ENCODE peak calls at places on chromosomes 13 and 19, in nine cellular contexts. One of them, this sample, is unnamed.

GRCh38 chr19:47471381-47471732 is 336 bp downstream of the SLC8A2 start:
- DNase-seq in foreskin fibroblast: no peak
- DNase-seq in Right ventricle myocardium superior: no peak
- DNase-seq in left colon: no peak
- DNase-seq in stimulated activated effector memory CD8-positive, alpha-beta T cell treated with anti-CD3 and anti-CD28 coated beads, Interleukin-12 subunit alpha, Interleukin-12 subunit beta, amount 100 ng/mL, for 72 hours: no peak
- DNase-seq in NCI-H446 treated with DMSO at 0.1 percent for 48 hours: no peak
- DNase-seq in NCI-H1694: no peak
- DNase-seq in Calu3: no peak
- DNase-seq in iPS-NIHi11: no peak
- DNase-seq in this sample: no peak

GRCh38 chr19:48085077-48085476 is 25.5 kb downstream of the PLA2G4C start:
- DNase-seq in foreskin fibroblast: no peak
- DNase-seq in Right ventricle myocardium superior: no peak
- DNase-seq in left colon: peak
- DNase-seq in stimulated activated effector memory CD8-positive, alpha-beta T cell treated with anti-CD3 and anti-CD28 coated beads, Interleukin-12 subunit alpha, Interleukin-12 subunit beta, amount 100 ng/mL, for 72 hours: no peak
- DNase-seq in NCI-H446 treated with DMSO at 0.1 percent for 48 hours: no peak
- DNase-seq in NCI-H1694: no peak
- DNase-seq in Calu3: no peak
- DNase-seq in iPS-NIHi11: no peak
- DNase-seq in this sample: no peak

GRCh38 chr13:57680609-57681008 is 49.1 kb downstream of the PCDH17 start:
- DNase-seq in foreskin fibroblast: no peak
- DNase-seq in Right ventricle myocardium superior: no peak
- DNase-seq in left colon: no peak
- DNase-seq in stimulated activated effector memory CD8-positive, alpha-beta T cell treated with anti-CD3 and anti-CD28 coated beads, Interleukin-12 subunit alpha, Interleukin-12 subunit beta, amount 100 ng/mL, for 72 hours: no peak
- DNase-seq in NCI-H446 treated with DMSO at 0.1 percent for 48 hours: no peak
- DNase-seq in NCI-H1694: no peak
- DNase-seq in Calu3: no peak
- DNase-seq in iPS-NIHi11: no peak
- DNase-seq in this sample: no peak

GRCh38 chr19:1807695-1808394 is 4.2 kb downstream of the ATP8B3 start:
- DNase-seq in foreskin fibroblast: no peak
- DNase-seq in Right ventricle myocardium superior: no peak
- DNase-seq in left colon: no peak
- DNase-seq in stimulated activated effector memory CD8-positive, alpha-beta T cell treated with anti-CD3 and anti-CD28 coated beads, Interleukin-12 subunit alpha, Interleukin-12 subunit beta, amount 100 ng/mL, for 72 hours: no peak
- DNase-seq in NCI-H446 treated with DMSO at 0.1 percent for 48 hours: no peak
- DNase-seq in NCI-H1694: no peak
- DNase-seq in Calu3: no peak
- DNase-seq in iPS-NIHi11: peak
- DNase-seq in this sample: no peak

GRCh38 chr13:73428706-73429105 is 369.9 kb downstream of the KLF5 start:
- DNase-seq in foreskin fibroblast: no peak
- DNase-seq in Right ventricle myocardium superior: no peak
- DNase-seq in left colon: no peak
- DNase-seq in stimulated activated effector memory CD8-positive, alpha-beta T cell treated with anti-CD3 and anti-CD28 coated beads, Interleukin-12 subunit alpha, Interleukin-12 subunit beta, amount 100 ng/mL, for 72 hours: no peak
- DNase-seq in NCI-H446 treated with DMSO at 0.1 percent for 48 hours: no peak
- DNase-seq in NCI-H1694: no peak
- DNase-seq in Calu3: no peak
- DNase-seq in iPS-NIHi11: no peak
- DNase-seq in this sample: no peak

GRCh38 chr13:20702945-20703784 is at the start of gene IL17D:
- DNase-seq in foreskin fibroblast: peak
- DNase-seq in Right ventricle myocardium superior: no peak
- DNase-seq in left colon: no peak
- DNase-seq in stimulated activated effector memory CD8-positive, alpha-beta T cell treated with anti-CD3 and anti-CD28 coated beads, Interleukin-12 subunit alpha, Interleukin-12 subunit beta, amount 100 ng/mL, for 72 hours: peak
- DNase-seq in NCI-H446 treated with DMSO at 0.1 percent for 48 hours: no peak
- DNase-seq in NCI-H1694: no peak
- DNase-seq in Calu3: peak
- DNase-seq in iPS-NIHi11: peak
- DNase-seq in this sample: no peak

GRCh38 chr19:18660051-18660910 is 23.2 kb upstream of the CRTC1 start:
- DNase-seq in foreskin fibroblast: peak
- DNase-seq in Right ventricle myocardium superior: peak
- DNase-seq in left colon: no peak
- DNase-seq in stimulated activated effector memory CD8-positive, alpha-beta T cell treated with anti-CD3 and anti-CD28 coated beads, Interleukin-12 subunit alpha, Interleukin-12 subunit beta, amount 100 ng/mL, for 72 hours: no peak
- DNase-seq in NCI-H446 treated with DMSO at 0.1 percent for 48 hours: no peak
- DNase-seq in NCI-H1694: no peak
- DNase-seq in Calu3: peak
- DNase-seq in iPS-NIHi11: no peak
- DNase-seq in this sample: no peak

GRCh38 chr13:41213919-41214318 is 19.6 kb upstream of the KBTBD7 start:
- DNase-seq in foreskin fibroblast: no peak
- DNase-seq in Right ventricle myocardium superior: no peak
- DNase-seq in left colon: no peak
- DNase-seq in stimulated activated effector memory CD8-positive, alpha-beta T cell treated with anti-CD3 and anti-CD28 coated beads, Interleukin-12 subunit alpha, Interleukin-12 subunit beta, amount 100 ng/mL, for 72 hours: no peak
- DNase-seq in NCI-H446 treated with DMSO at 0.1 percent for 48 hours: no peak
- DNase-seq in NCI-H1694: no peak
- DNase-seq in Calu3: no peak
- DNase-seq in iPS-NIHi11: no peak
- DNase-seq in this sample: no peak

GRCh38 chr19:29326351-29326750 is 113.4 kb upstream of the UQCRFS1 start:
- DNase-seq in foreskin fibroblast: no peak
- DNase-seq in Right ventricle myocardium superior: no peak
- DNase-seq in left colon: no peak
- DNase-seq in stimulated activated effector memory CD8-positive, alpha-beta T cell treated with anti-CD3 and anti-CD28 coated beads, Interleukin-12 subunit alpha, Interleukin-12 subunit beta, amount 100 ng/mL, for 72 hours: no peak
- DNase-seq in NCI-H446 treated with DMSO at 0.1 percent for 48 hours: no peak
- DNase-seq in NCI-H1694: no peak
- DNase-seq in Calu3: no peak
- DNase-seq in iPS-NIHi11: no peak
- DNase-seq in this sample: no peak

GRCh38 chr19:50657672-50658437 is 8.6 kb downstream of the C19orf81 start:
- DNase-seq in foreskin fibroblast: peak
- DNase-seq in Right ventricle myocardium superior: peak
- DNase-seq in left colon: peak
- DNase-seq in stimulated activated effector memory CD8-positive, alpha-beta T cell treated with anti-CD3 and anti-CD28 coated beads, Interleukin-12 subunit alpha, Interleukin-12 subunit beta, amount 100 ng/mL, for 72 hours: peak
- DNase-seq in NCI-H446 treated with DMSO at 0.1 percent for 48 hours: peak
- DNase-seq in NCI-H1694: peak
- DNase-seq in Calu3: peak
- DNase-seq in iPS-NIHi11: peak
- DNase-seq in this sample: peak

GRCh38 chr19:29624489-29625210 is 18.6 kb downstream of the POP4 start:
- DNase-seq in foreskin fibroblast: no peak
- DNase-seq in Right ventricle myocardium superior: no peak
- DNase-seq in left colon: no peak
- DNase-seq in stimulated activated effector memory CD8-positive, alpha-beta T cell treated with anti-CD3 and anti-CD28 coated beads, Interleukin-12 subunit alpha, Interleukin-12 subunit beta, amount 100 ng/mL, for 72 hours: no peak
- DNase-seq in NCI-H446 treated with DMSO at 0.1 percent for 48 hours: no peak
- DNase-seq in NCI-H1694: no peak
- DNase-seq in Calu3: no peak
- DNase-seq in iPS-NIHi11: no peak
- DNase-seq in this sample: no peak

GRCh38 chr13:98909016-98909415 is 68.8 kb downstream of the DOCK9 start:
- DNase-seq in foreskin fibroblast: peak
- DNase-seq in Right ventricle myocardium superior: no peak
- DNase-seq in left colon: no peak
- DNase-seq in stimulated activated effector memory CD8-positive, alpha-beta T cell treated with anti-CD3 and anti-CD28 coated beads, Interleukin-12 subunit alpha, Interleukin-12 subunit beta, amount 100 ng/mL, for 72 hours: no peak
- DNase-seq in NCI-H446 treated with DMSO at 0.1 percent for 48 hours: no peak
- DNase-seq in NCI-H1694: no peak
- DNase-seq in Calu3: no peak
- DNase-seq in iPS-NIHi11: no peak
- DNase-seq in this sample: no peak

GRCh38 chr19:47099576-47100050 is 14.0 kb downstream of the ZC3H4 start:
- DNase-seq in foreskin fibroblast: no peak
- DNase-seq in Right ventricle myocardium superior: no peak
- DNase-seq in left colon: no peak
- DNase-seq in stimulated activated effector memory CD8-positive, alpha-beta T cell treated with anti-CD3 and anti-CD28 coated beads, Interleukin-12 subunit alpha, Interleukin-12 subunit beta, amount 100 ng/mL, for 72 hours: no peak
- DNase-seq in NCI-H446 treated with DMSO at 0.1 percent for 48 hours: no peak
- DNase-seq in NCI-H1694: no peak
- DNase-seq in Calu3: no peak
- DNase-seq in iPS-NIHi11: no peak
- DNase-seq in this sample: no peak

This sample was measured in NCI-H2171.